ENCODE peak calls at places on chromosomes 2 and 18, in six cellular contexts. One of them, this sample, is unnamed.

GRCh38 chr2:58502931-58503330 is 261.8 kb upstream of the FANCL start:
- DNase-seq in stimulated activated CD4-positive, alpha-beta T cell treated with anti-CD3 and anti-CD28 coated beads, Interleukin-4, amount 100 ng/mL, for 24 hours: no peak
- DNase-seq in spleen: no peak
- DNase-seq in lung microvascular endothelial cell: no peak
- DNase-seq in progenitor cell of endocrine pancreas: no peak
- DNase-seq in HCT116: no peak
- DNase-seq in this sample: no peak

GRCh38 chr18:78352905-78353304 is 626.7 kb upstream of the SALL3 start:
- DNase-seq in HCT116: no peak
- DNase-seq in spleen: no peak
- DNase-seq in stimulated activated CD4-positive, alpha-beta T cell treated with anti-CD3 and anti-CD28 coated beads, Interleukin-4, amount 100 ng/mL, for 24 hours: no peak
- DNase-seq in lung microvascular endothelial cell: no peak
- DNase-seq in progenitor cell of endocrine pancreas: no peak
- DNase-seq in this sample: no peak

GRCh38 chr18:13540783-13541182 is 185.6 kb downstream of the FAM210A start:
- DNase-seq in lung microvascular endothelial cell: no peak
- DNase-seq in stimulated activated CD4-positive, alpha-beta T cell treated with anti-CD3 and anti-CD28 coated beads, Interleukin-4, amount 100 ng/mL, for 24 hours: no peak
- DNase-seq in progenitor cell of endocrine pancreas: no peak
- DNase-seq in HCT116: no peak
- DNase-seq in spleen: no peak
- DNase-seq in this sample: no peak

GRCh38 chr2:240983996-240984498 is 14.4 kb upstream of the SNED1 start:
- DNase-seq in HCT116: no peak
- DNase-seq in progenitor cell of endocrine pancreas: no peak
- DNase-seq in stimulated activated CD4-positive, alpha-beta T cell treated with anti-CD3 and anti-CD28 coated beads, Interleukin-4, amount 100 ng/mL, for 24 hours: no peak
- DNase-seq in spleen: peak; percentile 71
- DNase-seq in lung microvascular endothelial cell: no peak
- DNase-seq in this sample: no peak

GRCh38 chr2:60513191-60513590 is 40.3 kb downstream of the BCL11A start:
- DNase-seq in HCT116: no peak
- DNase-seq in spleen: peak; percentile 61
- DNase-seq in stimulated activated CD4-positive, alpha-beta T cell treated with anti-CD3 and anti-CD28 coated beads, Interleukin-4, amount 100 ng/mL, for 24 hours: no peak
- DNase-seq in lung microvascular endothelial cell: no peak
- DNase-seq in progenitor cell of endocrine pancreas: no peak
- DNase-seq in this sample: no peak

GRCh38 chr18:47163241-47163640 is 12.9 kb downstream of the IER3IP1 start:
- DNase-seq in stimulated activated CD4-positive, alpha-beta T cell treated with anti-CD3 and anti-CD28 coated beads, Interleukin-4, amount 100 ng/mL, for 24 hours: peak; percentile 10
- DNase-seq in spleen: no peak
- DNase-seq in progenitor cell of endocrine pancreas: no peak
- DNase-seq in lung microvascular endothelial cell: no peak
- DNase-seq in HCT116: no peak
- DNase-seq in this sample: no peak

GRCh38 chr18:54043484-54044256 is 180.8 kb downstream of the MBD2 start:
- DNase-seq in stimulated activated CD4-positive, alpha-beta T cell treated with anti-CD3 and anti-CD28 coated beads, Interleukin-4, amount 100 ng/mL, for 24 hours: no peak
- DNase-seq in HCT116: no peak
- DNase-seq in spleen: no peak
- DNase-seq in progenitor cell of endocrine pancreas: no peak
- DNase-seq in lung microvascular endothelial cell: no peak
- DNase-seq in this sample: no peak

GRCh38 chr2:71226391-71226964 is 425 bp downstream of the PAIP2B start:
- DNase-seq in spleen: peak; percentile 87
- DNase-seq in progenitor cell of endocrine pancreas: peak; percentile 52
- DNase-seq in HCT116: no peak
- DNase-seq in lung microvascular endothelial cell: peak; percentile 7
- DNase-seq in stimulated activated CD4-positive, alpha-beta T cell treated with anti-CD3 and anti-CD28 coated beads, Interleukin-4, amount 100 ng/mL, for 24 hours: peak; percentile 27
- DNase-seq in this sample: peak; percentile 5